ENCODE peak calls at places on chromosomes 7 and 10, in ten cellular contexts. R is adrenal gland; A is body of pancreas; V is GM23248; L is psoas muscle; I is PC-3; U is ovary; T is CD8-positive, alpha-beta memory T cell; K is AG04449; X is foreskin fibroblast. P is an unnamed sample.

GRCh38 chr7:50560865-50561351 is 4.3 kb downstream of the DDC start:
- DNase-seq in R (peak; percentile 43), A (no peak), V (no peak), L (no peak), I (no peak), U (peak; percentile 47), T (no peak), K (no peak), X (no peak), P (no peak)

GRCh38 chr7:22845221-22845844 is 22.7 kb upstream of the TOMM7 start:
- DNase-seq in R (no peak), A (no peak), V (peak; percentile 53), L (no peak), I (no peak), U (no peak), T (no peak), K (no peak), X (no peak), P (no peak)

GRCh38 chr7:43735802-43736603 is 6.7 kb upstream of the COA1 start:
- DNase-seq in R (no peak), A (no peak), V (no peak), L (no peak), I (no peak), U (no peak), T (no peak), K (no peak), X (no peak), P (no peak)

GRCh38 chr7:8443871-8444756 is 10.7 kb downstream of the NXPH1 start:
- DNase-seq in R (no peak), A (no peak), V (no peak), L (no peak), I (no peak), U (no peak), T (no peak), K (no peak), X (no peak), P (no peak)

GRCh38 chr10:86371116-86371515 is 4.5 kb upstream of the GRID1 start:
- DNase-seq in R (peak; percentile 5), A (peak; percentile 2), V (no peak), L (no peak), I (no peak), U (no peak), T (no peak), K (no peak), X (no peak), P (no peak)

GRCh38 chr7:31023877-31024276 is 28.2 kb upstream of the ADCYAP1R1 start:
- DNase-seq in R (no peak), A (no peak), V (no peak), L (no peak), I (no peak), U (no peak), T (no peak), K (no peak), X (no peak), P (peak; percentile 73)

GRCh38 chr7:23544913-23545354 is 13.2 kb upstream of the TRA2A start:
- DNase-seq in R (no peak), A (no peak), V (peak; percentile 43), L (no peak), I (peak; percentile 74), U (no peak), T (no peak), K (no peak), X (peak; percentile 16), P (peak; percentile 42)

GRCh38 chr10:79004311-79004710 is 64.5 kb upstream of the ZMIZ1 start:
- DNase-seq in R (no peak), A (no peak), V (no peak), L (no peak), I (peak; percentile 43), U (no peak), T (no peak), K (no peak), X (no peak), P (no peak)

GRCh38 chr10:110919971-110920881 is 822 bp downstream of the SHOC2 start:
- DNase-seq in R (peak; percentile 39), A (peak; percentile 44), V (peak; percentile 63), L (no peak), I (peak; percentile 21), U (peak; percentile 47), T (no peak), K (no peak), X (no peak), P (peak; percentile 21)

GRCh38 chr10:18681971-18682403 is 22.8 kb downstream of the ARL5B start:
- DNase-seq in R (no peak), A (no peak), V (peak; percentile 50), L (no peak), I (peak; percentile 86), U (no peak), T (no peak), K (no peak), X (no peak), P (no peak)

GRCh38 chr10:61642073-61642637 is 20.6 kb upstream of the CABCOCO1 start:
- DNase-seq in R (no peak), A (no peak), V (peak; percentile 31), L (no peak), I (no peak), U (no peak), T (no peak), K (no peak), X (no peak), P (no peak)

GRCh38 chr7:71198887-71199286 is 66.9 kb downstream of the GALNT17 start:
- DNase-seq in R (peak; percentile 69), A (no peak), V (no peak), L (no peak), I (no peak), U (peak; percentile 59), T (no peak), K (no peak), X (no peak), P (no peak)

GRCh38 chr7:158740013-158740656 is 35.5 kb upstream of the NCAPG2 start:
- DNase-seq in R (peak; percentile 69), A (no peak), V (peak; percentile 77), L (no peak), I (peak; percentile 81), U (peak; percentile 51), T (no peak), K (peak; percentile 58), X (peak; percentile 81), P (no peak)

GRCh38 chr7:81140206-81140605 is 221.4 kb upstream of the SEMA3C start:
- DNase-seq in R (no peak), A (no peak), V (no peak), L (no peak), I (no peak), U (no peak), T (no peak), K (no peak), X (no peak), P (no peak)

GRCh38 chr10:56973766-56974165 is 612.7 kb upstream of the ZWINT start:
- DNase-seq in R (no peak), A (no peak), V (no peak), L (no peak), I (no peak), U (no peak), T (no peak), K (no peak), X (no peak), P (no peak)

GRCh38 chr10:6348091-6348862 is 145.5 kb downstream of the PFKFB3 start:
- DNase-seq in R (peak; percentile 39), A (no peak), V (peak; percentile 64), L (peak; percentile 37), I (no peak), U (no peak), T (peak; percentile 62), K (no peak), X (peak; percentile 16), P (peak; percentile 94)

DNA sequence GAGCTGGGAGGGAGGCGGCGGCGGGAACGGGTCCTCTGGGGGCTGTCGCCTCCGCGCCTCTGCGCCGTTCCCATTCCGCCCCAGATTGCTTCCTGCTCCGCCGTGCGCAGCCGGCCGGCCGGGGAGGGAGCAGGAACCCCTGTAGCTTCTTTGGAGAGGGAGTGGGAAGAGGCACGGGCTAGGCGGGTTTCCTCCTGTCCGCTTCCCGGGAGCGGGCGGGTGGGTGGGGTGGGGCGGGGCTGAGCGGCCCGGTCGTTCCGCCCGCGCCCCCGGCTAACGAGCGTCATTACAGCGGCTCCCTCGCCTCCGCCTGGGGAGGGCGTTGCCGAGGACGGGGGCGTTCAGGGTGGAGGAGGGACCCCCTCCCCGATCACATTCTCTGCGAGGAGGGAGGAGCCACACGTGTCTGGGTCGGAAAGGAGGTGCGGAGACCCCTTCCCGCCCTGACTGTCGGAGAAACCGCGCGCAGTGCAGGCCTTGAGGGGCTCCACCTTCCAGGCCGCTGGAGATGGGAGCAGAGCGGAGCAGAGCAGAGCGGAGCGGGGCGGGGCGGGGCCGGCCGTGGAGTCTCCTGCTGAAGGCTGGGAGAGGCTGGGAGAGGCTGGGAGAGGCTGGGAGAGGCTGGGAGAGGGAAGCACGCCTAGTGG is 39.7 kb downstream of the AGAP3 start:
- DNase-seq in R (no peak), A (no peak), V (peak; percentile 20), L (no peak), I (no peak), U (no peak), T (no peak), K (no peak), X (no peak), P (no peak)
- H3K4me3 ChIP-seq in R (no peak overlapping the region), A (no peak overlapping the region), V (no peak overlapping the region), L (peak overlapping the region; percentile 64), I (no peak overlapping the region), U (peak overlapping the region; percentile 40), T (no peak overlapping the region), K (peak overlapping the region; percentile 6), X (peak overlapping the region; percentile 32), P (no peak overlapping the region)

DNA sequence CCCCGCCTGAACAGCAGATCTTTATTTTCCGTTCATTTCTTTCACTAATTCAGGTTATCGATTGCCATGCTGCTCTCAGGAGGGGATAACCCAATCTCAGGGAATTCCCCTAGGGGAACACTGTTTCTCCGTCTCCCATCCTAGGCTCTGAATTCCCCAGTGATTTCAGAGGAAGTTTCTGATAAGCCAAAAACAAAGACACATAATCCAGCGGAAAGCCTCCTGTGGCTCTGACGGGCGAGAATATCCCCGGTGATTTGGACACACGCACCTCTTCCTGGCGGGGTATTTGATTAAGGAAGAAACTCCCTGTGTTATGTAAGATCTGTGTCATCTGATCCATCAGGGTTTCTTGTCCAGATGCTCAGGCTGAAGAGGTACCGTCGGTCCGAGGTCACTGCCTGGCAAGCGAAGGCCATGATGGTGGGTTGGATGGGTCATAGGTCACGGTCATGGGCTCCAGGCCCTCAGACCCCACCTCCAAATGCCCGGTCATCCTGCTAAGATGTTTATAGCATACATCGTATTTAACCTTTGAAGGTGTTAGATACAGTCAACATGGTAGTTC is 39.6 kb upstream of the DNAJB6 start:
- DNase-seq in R (no peak), A (no peak), V (no peak), L (no peak), I (no peak), U (no peak), T (no peak), K (no peak), X (no peak), P (no peak)
- H3K4me3 ChIP-seq in R (no peak overlapping the region), A (no peak overlapping the region), V (no peak overlapping the region), L (no peak overlapping the region), I (no peak overlapping the region), U (no peak overlapping the region), T (no peak overlapping the region), K (no peak overlapping the region), X (no peak overlapping the region), P (no peak overlapping the region)

GRCh38 chr10:514137-514671 is 175.3 kb downstream of the DIP2C start:
- DNase-seq in R (no peak), A (peak; percentile 81), V (no peak), L (no peak), I (no peak), U (no peak), T (no peak), K (no peak), X (no peak), P (no peak)
- H3K4me3 ChIP-seq in R (no peak overlapping the region), A (no peak overlapping the region), V (no peak overlapping the region), L (no peak overlapping the region), I (no peak overlapping the region), U (no peak overlapping the region), T (no peak overlapping the region), K (no peak overlapping the region), X (no peak overlapping the region), P (no peak overlapping the region)

GRCh38 chr10:14553434-14553833 is 221.3 kb downstream of the FAM107B start:
- DNase-seq in R (no peak), A (no peak), V (peak; percentile 88), L (no peak), I (peak; percentile 40), U (no peak), T (no peak), K (peak; percentile 37), X (peak; percentile 77), P (no peak)
- H3K4me3 ChIP-seq in R (no peak overlapping the region), A (no peak overlapping the region), V (no peak overlapping the region), L (no peak overlapping the region), I (peak overlapping the region; percentile 24), U (no peak overlapping the region), T (no peak overlapping the region), K (no peak overlapping the region), X (no peak overlapping the region), P (no peak overlapping the region)

P was measured in Jurkat, Clone E6-1.